ENCODE peak calls at places on chromosomes 4 and X, in five cellular contexts. N, B, C, A and F are unnamed samples.

GRCh38 chr4:3530663-3531254 is 1.5 kb downstream of the LRPAP1 start:
- DNase-seq in B (no peak), A (no peak), C (no peak), N (no peak), F (no peak)

GRCh38 chr4:174388744-174389143 is 105.0 kb downstream of the CEP44 start:
- DNase-seq in C (no peak), B (no peak), N (no peak), A (no peak), F (no peak)

GRCh38 chrX:6184900-6185515 is 43.7 kb downstream of the NLGN4X start:
- DNase-seq in N (peak; percentile 63), C (no peak), B (no peak), A (no peak), F (no peak)

GRCh38 chr4:76198411-76199237 is 15.0 kb downstream of the SCARB2 start:
- DNase-seq in N (peak; percentile 86), A (peak; percentile 46), B (no peak), C (peak; percentile 95), F (peak; percentile 52)

GRCh38 chr4:101142259-101142658 is 205.1 kb downstream of the PPP3CA start:
- DNase-seq in C (no peak), A (no peak), B (no peak), N (no peak), F (no peak)

GRCh38 chr4:109552240-109552639 is 7.8 kb upstream of the MCUB start:
- DNase-seq in N (no peak), B (no peak), A (no peak), C (no peak), F (no peak)

GRCh38 chr4:169270810-169271691 is at the start of gene SH3RF1:
- DNase-seq in A (peak; percentile 83), N (peak; percentile 74), C (peak; percentile 88), B (peak; percentile 38), F (peak; percentile 92)

GRCh38 chr4:110109455-110109854 is 89.0 kb downstream of the ELOVL6 start:
- DNase-seq in B (no peak), N (no peak), A (no peak), C (no peak), F (no peak)

GRCh38 chr4:88962430-88962829 is 94.6 kb downstream of the FAM13A start:
- DNase-seq in B (no peak), C (no peak), N (no peak), A (peak; percentile 2), F (no peak)

GRCh38 chrX:39144965-39145364 is 343.7 kb downstream of the MID1IP1 start:
- DNase-seq in A (no peak), C (no peak), B (no peak), N (no peak), F (no peak)

GRCh38 chr4:28654618-28655017 is 1794.0 kb downstream of the STIM2 start:
- DNase-seq in N (no peak), B (no peak), A (peak; percentile 51), C (peak; percentile 44), F (no peak)

GRCh38 chrX:443676-444210 is 57.0 kb upstream of the PPP2R3B start:
- DNase-seq in B (no peak), N (no peak), A (no peak), C (no peak), F (no peak)

GRCh38 chrX:39985116-39985515 is 112.6 kb downstream of the BCOR start:
- DNase-seq in B (no peak), N (no peak), A (no peak), C (no peak), F (no peak)

GRCh38 chrX:31449975-31450374 is 378.1 kb upstream of the FTHL17 start:
- DNase-seq in B (no peak), N (no peak), A (no peak), C (no peak), F (no peak)

GRCh38 chr4:87196927-87197326 is 23.5 kb downstream of the KLHL8 start:
- DNase-seq in B (no peak), C (no peak), A (no peak), N (no peak), F (no peak)

GRCh38 chrX:29231800-29232199 is 644.6 kb downstream of the IL1RAPL1 start:
- DNase-seq in B (no peak), C (peak; percentile 9), A (peak; percentile 25), N (no peak), F (no peak)

GRCh38 chr4:139509727-139510410 is 46.1 kb downstream of the SETD7 start:
- DNase-seq in A (no peak), N (no peak), B (peak; percentile 53), C (peak; percentile 45), F (peak; percentile 59)

GRCh38 chr4:17152941-17153340 is 254.5 kb upstream of the LDB2 start:
- DNase-seq in A (no peak), B (no peak), N (no peak), C (no peak), F (no peak)

GRCh38 chr4:33200377-33200776 is 2480.2 kb downstream of the PCDH7 start:
- DNase-seq in A (no peak), N (no peak), B (no peak), C (no peak), F (no peak)

GRCh38 chrX:5051831-5052491 is 1176.7 kb downstream of the NLGN4X start:
- DNase-seq in N (no peak), A (peak; percentile 95), C (no peak), B (no peak), F (no peak)

GRCh38 chr4:144646523-144647094 is 653 bp downstream of the HHIP start:
- DNase-seq in A (no peak), B (no peak), C (peak; percentile 53), N (no peak), F (peak; percentile 58)

GRCh38 chr4:184940500-184940899 is 77.8 kb upstream of the HELT start:
- DNase-seq in C (no peak), A (no peak), B (no peak), N (no peak), F (no peak)

GRCh38 chr4:153058668-153059060 is 122.5 kb downstream of the FHDC1 start:
- DNase-seq in A (no peak), C (no peak), B (no peak), N (no peak), F (no peak)

GRCh38 chr4:136680271-136680670 is 852.0 kb downstream of the PCDH18 start:
- DNase-seq in N (no peak), A (peak; percentile 7), C (no peak), B (no peak), F (peak; percentile 6)

GRCh38 chrX:73850124-73851013 is 287.4 kb downstream of the CHIC1 start:
- DNase-seq in N (peak; percentile 50), A (peak; percentile 58), C (peak; percentile 11), B (peak; percentile 1), F (peak; percentile 45)

GRCh38 chr4:154626793-154627484 is 14.5 kb upstream of the FGG start:
- DNase-seq in A (peak; percentile 41), N (peak; percentile 73), B (peak; percentile 49), C (peak; percentile 46), F (peak; percentile 90)

GRCh38 chr4:78654809-78655208 is 103.2 kb downstream of the ANXA3 start:
- DNase-seq in B (no peak), A (no peak), N (no peak), C (no peak), F (no peak)

GRCh38 chr4:60723796-60724195 is 476.3 kb upstream of the ADGRL3 start:
- DNase-seq in A (no peak), C (no peak), N (no peak), B (no peak), F (no peak)

GRCh38 chr4:38015886-38016515 is 55.8 kb downstream of the PTTG2 start:
- DNase-seq in N (no peak), C (no peak), B (no peak), A (no peak), F (no peak)

GRCh38 chr4:169184686-169185085 is 86.1 kb downstream of the SH3RF1 start:
- DNase-seq in A (no peak), B (no peak), C (no peak), N (no peak), F (no peak)

GRCh38 chrX:139126493-139126892 is 404.0 kb upstream of the F9 start:
- DNase-seq in B (peak; percentile 12), C (no peak), A (peak; percentile 80), N (peak; percentile 49), F (peak; percentile 65)

GRCh38 chr4:80286451-80286850 is 20.0 kb downstream of the FGF5 start:
- DNase-seq in B (no peak), A (no peak), C (no peak), N (no peak), F (no peak)

GRCh38 chr4:5710962-5711478 is at the start of gene EVC:
- DNase-seq in C (peak; percentile 67), B (peak; percentile 54), N (peak; percentile 69), A (peak; percentile 70), F (peak; percentile 85)

GRCh38 chr4:89539374-89539773 is 231.8 kb upstream of the GPRIN3 start:
- DNase-seq in C (peak; percentile 90), A (peak; percentile 18), N (no peak), B (no peak), F (no peak)

GRCh38 chrX:41695464-41695863 is 6.7 kb downstream of the GPR34 start:
- DNase-seq in A (no peak), C (no peak), B (no peak), N (no peak), F (no peak)

GRCh38 chr4:76831475-76832390 is 66.2 kb downstream of the SOWAHB start:
- DNase-seq in B (peak; percentile 9), A (no peak), N (no peak), C (peak; percentile 60), F (no peak)

GRCh38 chr4:28787947-28788346 is 1927.3 kb downstream of the STIM2 start:
- DNase-seq in B (no peak), A (no peak), C (no peak), N (peak; percentile 58), F (no peak)

GRCh38 chr4:661231-661630 is 12.8 kb downstream of the ATP5ME start:
- DNase-seq in C (no peak), B (no peak), N (no peak), A (no peak), F (no peak)

GRCh38 chr4:119518230-119518892 is 110.2 kb downstream of the PDE5A start:
- DNase-seq in N (no peak), A (no peak), B (no peak), C (no peak), F (no peak)

GRCh38 chr4:73864365-73864764 is 4.8 kb upstream of the CXCL1 start:
- DNase-seq in B (peak; percentile 11), N (peak; percentile 51), A (peak; percentile 73), C (peak; percentile 18), F (peak; percentile 36)
- TF ChIP-seq CTCF in B (peak; percentile 43), N (peak; percentile 60), A (peak; percentile 93), C (peak; percentile 10), F (peak; percentile 47)

GRCh38 chr4:54540931-54541330 is 116.8 kb upstream of the KIT start:
- DNase-seq in N (no peak), B (no peak), A (no peak), C (no peak), F (no peak)
- H3K9ac ChIP-seq in N (no peak overlapping the region), B (no peak overlapping the region), A (no peak overlapping the region), C (no peak overlapping the region), F (no peak overlapping the region)

GRCh38 chr4:73998040-73999011 is at the start of gene CXCL5:
- DNase-seq in A (peak; percentile 35), N (no peak), C (peak; percentile 41), B (no peak), F (peak; percentile 78)
- TF ChIP-seq CTCF in A (no peak), N (no peak), C (no peak), B (no peak), F (peak; percentile 26)

GRCh38 chr4:181008164-181008563 is 1235.0 kb upstream of the TENM3 start:
- DNase-seq in C (no peak), A (peak; percentile 25), N (no peak), B (peak; percentile 12), F (no peak)

GRCh38 chr4:181004056-181004455 is 1239.1 kb upstream of the TENM3 start:
- DNase-seq in A (no peak), B (no peak), N (no peak), C (no peak), F (no peak)

GRCh38 chr4:181007751-181008150 is 1235.5 kb upstream of the TENM3 start:
- DNase-seq in N (no peak), A (no peak), B (no peak), C (no peak), F (no peak)

GRCh38 chr4:181006509-181007290 is 1236.5 kb upstream of the TENM3 start:
- DNase-seq in N (no peak), C (no peak), B (no peak), A (no peak), F (no peak)
- H3K9ac ChIP-seq in N (no peak overlapping the region), C (no peak overlapping the region), B (no peak overlapping the region), A (no peak overlapping the region), F (no peak overlapping the region)